ENCODE peak calls at places on chromosome 20, in four cellular contexts. C is HL-60, W is K562, S is GM12878. J is an unnamed sample.

GRCh38 chr20:663315-664090 is 10.5 kb upstream of the SRXN1 start:
- DNase-seq in C (peak; percentile 44), W (no peak), S (no peak), J (no peak)

GRCh38 chr20:3797592-3798404 is 1.7 kb downstream of the CDC25B start:
- DNase-seq in C (no peak), W (peak; percentile 57), S (no peak), J (no peak)

GRCh38 chr20:21739682-21740081 is 34.2 kb downstream of the PAX1 start:
- DNase-seq in C (no peak), W (no peak), S (no peak), J (no peak)

GRCh38 chr20:18986895-18987580 is 173.5 kb downstream of the SCP2D1 start:
- DNase-seq in C (no peak), W (no peak), S (no peak), J (no peak)

GRCh38 chr20:7113577-7114466 is 346.3 kb downstream of the BMP2 start:
- DNase-seq in C (no peak), W (no peak), S (no peak), J (no peak)

GRCh38 chr20:25242231-25242630 is 5.7 kb upstream of the PYGB start:
- DNase-seq in C (no peak), W (no peak), S (no peak), J (no peak)

GRCh38 chr20:62262064-62262463 is 23.7 kb downstream of the OSBPL2 start:
- DNase-seq in C (no peak), W (no peak), S (no peak), J (no peak)

GRCh38 chr20:60857708-60858107 is 394.4 kb upstream of the CDH4 start:
- DNase-seq in C (no peak), W (no peak), S (no peak), J (no peak)

GRCh38 chr20:10647909-10648308 is 25.9 kb downstream of the JAG1 start:
- DNase-seq in C (no peak), W (no peak), S (no peak), J (no peak)

GRCh38 chr20:20358801-20359200 is 9.1 kb upstream of the INSM1 start:
- DNase-seq in C (no peak), W (no peak), S (no peak), J (no peak)

GRCh38 chr20:22686097-22686496 is 101.7 kb upstream of the FOXA2 start:
- DNase-seq in C (no peak), W (peak; percentile 44), S (no peak), J (no peak)

GRCh38 chr20:36491901-36492617 is 49.3 kb upstream of the MYL9 start:
- DNase-seq in C (peak; percentile 82), W (no peak), S (no peak), J (peak; percentile 46)

GRCh38 chr20:10998476-10998875 is 324.7 kb upstream of the JAG1 start:
- DNase-seq in C (no peak), W (no peak), S (no peak), J (no peak)

GRCh38 chr20:38559764-38560163 is 21.2 kb upstream of the ADIG start:
- DNase-seq in C (no peak), W (no peak), S (no peak), J (no peak)

DNA sequence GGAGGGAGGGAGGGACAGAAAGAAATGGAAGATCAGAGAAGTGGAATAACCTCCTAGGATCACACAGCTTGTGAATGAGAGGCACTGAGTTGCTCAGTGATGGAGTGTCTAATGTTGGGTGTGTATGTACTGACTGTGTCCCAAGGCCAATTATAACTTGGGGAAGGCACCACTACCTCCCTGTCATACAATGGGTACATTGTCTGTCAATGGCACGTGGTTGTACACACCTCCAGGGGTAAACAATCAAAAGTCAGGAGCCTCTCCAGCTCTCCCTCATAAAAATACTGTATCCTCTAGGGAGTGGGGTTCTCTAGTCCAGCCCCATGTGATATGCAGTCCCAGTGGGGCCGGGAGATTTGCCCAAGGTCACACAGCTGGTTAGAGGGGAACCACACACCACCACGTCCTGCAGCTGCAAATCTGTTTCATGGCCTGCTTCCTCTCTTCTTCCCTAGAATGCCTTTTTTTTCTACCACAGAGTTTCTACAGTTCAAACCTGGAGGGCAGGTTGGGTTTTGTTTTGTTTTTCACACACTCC is 112.5 kb downstream of the SNX5 start:
- DNase-seq in C (no peak), W (no peak), S (peak; percentile 86), J (peak; percentile 52)
- TF ChIP-seq SPI1 in C (no peak), W (no peak), S (peak; percentile 91), J (peak; percentile 91)

DNA sequence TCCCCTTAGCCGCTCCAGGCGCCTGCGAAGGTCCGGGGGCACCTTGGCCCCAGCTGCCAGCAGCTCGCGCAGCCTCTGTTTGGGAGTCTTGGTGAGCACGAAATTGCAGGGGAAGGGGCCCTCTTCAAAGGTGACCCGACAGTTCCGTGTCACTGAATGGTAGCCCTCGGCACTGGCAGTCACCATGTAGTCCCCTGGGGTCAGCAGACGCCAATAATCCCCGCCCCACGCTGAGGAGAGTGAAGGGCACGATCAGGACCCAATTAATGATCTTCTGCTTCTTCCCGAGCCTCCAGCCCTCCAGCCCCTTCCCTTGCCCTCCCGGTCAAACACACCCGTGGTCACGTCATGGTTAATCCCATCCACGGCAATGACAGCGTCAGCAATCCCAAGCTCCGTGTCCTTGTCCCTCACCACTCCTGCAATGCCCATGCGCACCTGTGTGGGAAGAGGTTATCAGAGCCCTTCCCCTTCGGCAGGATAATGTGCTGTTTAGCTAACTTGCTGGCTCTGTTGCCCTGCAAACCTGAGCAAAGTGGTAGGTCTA is 6.2 kb downstream of the CPXM1 start:
- DNase-seq in C (no peak), W (no peak), S (no peak), J (no peak)
- TF ChIP-seq SPI1 in C (no peak), W (no peak), S (no peak), J (no peak)

GRCh38 chr20:49290608-49291191 is 12.8 kb upstream of the ZNFX1 start:
- DNase-seq in C (no peak), W (no peak), S (no peak), J (no peak)

GRCh38 chr20:49288250-49288751 is 10.4 kb upstream of the ZNFX1 start:
- DNase-seq in C (no peak), W (no peak), S (no peak), J (no peak)

GRCh38 chr20:49286689-49287551 is 9.1 kb upstream of the ZNFX1 start:
- DNase-seq in C (peak; percentile 47), W (no peak), S (no peak), J (no peak)

GRCh38 chr20:49287555-49288249 is 9.8 kb upstream of the ZNFX1 start:
- DNase-seq in C (no peak), W (no peak), S (no peak), J (no peak)

DNA sequence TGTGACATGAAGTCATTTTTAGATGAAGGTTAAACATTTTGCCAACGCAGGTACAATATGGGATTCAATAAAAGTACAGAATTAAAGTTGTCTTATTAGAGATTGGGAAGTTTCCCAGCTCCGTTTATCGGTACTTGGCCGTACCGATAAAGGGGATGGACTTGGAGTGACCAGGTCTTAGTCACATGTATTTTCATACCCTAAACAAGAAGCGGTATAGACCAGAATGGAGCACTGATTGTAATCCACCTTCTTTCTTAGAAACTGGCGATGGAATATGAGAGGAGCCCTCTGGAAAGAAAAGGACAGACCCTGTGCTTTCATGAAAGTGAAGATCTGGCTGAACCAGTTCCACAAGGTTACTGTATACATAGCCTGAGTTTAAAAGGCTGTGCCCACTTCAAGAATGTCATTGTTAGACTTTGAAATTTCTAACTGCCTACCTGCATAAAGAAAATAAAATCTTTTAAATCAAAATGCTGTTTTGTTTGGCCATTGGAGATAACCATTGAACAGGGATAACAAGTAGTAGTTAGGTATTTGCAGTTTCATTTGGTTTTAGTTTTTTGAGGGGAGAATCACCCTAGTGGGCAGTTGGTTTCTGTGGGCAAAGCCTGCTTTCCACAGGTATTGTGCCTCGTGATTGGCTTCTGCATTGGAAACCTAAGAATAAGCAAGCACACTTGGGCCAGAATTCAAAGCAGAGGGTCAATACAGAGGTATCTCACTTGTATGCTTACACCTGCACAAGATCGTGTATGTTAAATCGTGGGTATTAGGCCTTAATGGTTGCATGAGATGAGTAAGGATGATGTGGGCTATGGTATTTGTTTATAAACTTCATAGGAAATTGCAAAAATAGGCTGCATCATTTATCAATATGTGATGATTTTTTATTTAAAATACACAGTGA is 11.2 kb upstream of the ZNFX1 start:
- DNase-seq in C (no peak), W (no peak), S (no peak), J (no peak)
- TF ChIP-seq SPI1 in C (no peak), W (no peak), S (no peak), J (no peak)

GRCh38 chr20:2089447-2089846 is 12.2 kb upstream of the STK35 start:
- DNase-seq in C (no peak), W (no peak), S (no peak), J (no peak)

GRCh38 chr20:2088904-2089303 is 12.7 kb upstream of the STK35 start:
- DNase-seq in C (no peak), W (no peak), S (no peak), J (no peak)

GRCh38 chr20:2093883-2094282 is 7.7 kb upstream of the STK35 start:
- DNase-seq in C (no peak), W (no peak), S (no peak), J (no peak)

DNA sequence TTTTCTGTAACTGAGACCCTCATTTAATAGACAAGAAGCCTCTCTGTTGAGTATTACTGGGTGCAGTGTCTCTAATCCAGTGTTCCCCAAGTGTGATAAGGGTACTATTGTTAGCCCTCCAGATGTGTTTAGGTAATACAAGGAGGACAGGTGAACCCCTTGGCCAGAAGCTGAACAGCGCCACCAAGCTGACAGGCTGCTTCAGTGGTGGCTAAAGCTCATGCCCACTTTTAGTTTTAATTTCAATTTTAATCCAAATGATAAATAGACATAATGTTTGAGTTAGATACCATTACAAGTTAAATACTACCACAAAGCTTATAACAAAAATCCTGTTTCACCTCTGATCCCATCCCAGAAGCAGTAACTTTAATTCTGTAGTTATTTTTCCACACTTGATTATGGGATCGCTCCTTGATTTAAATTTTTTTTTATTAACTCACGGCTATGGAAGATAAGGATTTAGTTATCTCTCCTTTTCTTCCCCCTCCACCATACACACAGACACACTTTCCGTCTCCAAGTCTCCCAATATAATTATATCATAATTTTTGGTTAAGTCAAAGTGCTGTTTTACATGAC is 8.3 kb upstream of the STK35 start:
- DNase-seq in C (peak; percentile 50), W (peak; percentile 22), S (no peak), J (peak; percentile 24)
- TF ChIP-seq SPI1 in C (no peak), W (no peak), S (no peak), J (no peak)

DNA sequence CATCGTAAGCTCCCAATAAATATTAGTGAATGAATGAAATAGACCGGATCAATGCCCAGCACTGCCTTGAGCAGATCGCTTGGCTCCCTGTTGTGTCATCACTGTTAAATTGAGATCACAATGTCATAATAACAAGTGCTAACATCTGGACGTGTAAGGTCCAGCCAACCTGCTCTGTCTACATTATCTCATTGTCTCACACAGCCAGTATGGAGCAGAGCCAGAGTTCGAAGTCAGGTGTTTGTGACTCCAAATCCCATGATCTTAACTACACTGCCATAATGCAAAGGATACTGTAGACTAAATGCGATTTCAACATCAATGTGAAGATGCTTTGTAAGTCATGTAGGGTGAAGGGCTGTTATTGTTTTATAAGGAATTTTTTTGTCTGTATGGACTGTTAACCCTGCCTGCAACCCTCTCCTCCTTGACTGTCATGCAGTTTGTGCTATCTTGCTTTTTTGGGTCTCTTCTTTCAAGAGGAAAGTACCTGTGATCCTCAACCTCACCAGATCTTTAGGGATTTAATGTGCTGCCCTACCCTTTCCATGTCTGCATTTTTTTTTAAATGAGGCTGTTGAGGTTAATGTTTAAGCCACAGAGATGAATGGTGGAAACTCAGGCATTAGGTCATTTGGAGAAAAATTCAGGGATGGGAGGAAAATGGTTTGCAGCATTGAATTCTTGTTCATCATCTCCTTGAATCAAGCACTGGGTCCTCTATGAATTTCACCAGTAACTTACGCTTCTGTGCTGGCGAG is 49.0 kb upstream of the OCSTAMP start:
- DNase-seq in C (no peak), W (no peak), S (no peak), J (no peak)
- TF ChIP-seq SPI1 in C (no peak), W (no peak), S (no peak), J (no peak)

J was measured in GM12891.